ENCODE peak calls at places on chromosomes 3 and 15, in nine cellular contexts. S is AG09309, G is psoas muscle, Q is PC-9, I is tibial artery, E is neural progenitor cell, M is fibroblast of villous mesenchyme, D is AG04449, Z is mammary epithelial cell. V is an unnamed sample.

GRCh38 chr3:114848643-114849350 is 298.3 kb downstream of the ZBTB20 start:
- DNase-seq in Z (no peak), D (no peak), E (no peak), M (no peak), G (no peak), Q (no peak), S (no peak), I (no peak), V (no peak)

GRCh38 chr15:96514607-96515285 is 184.2 kb downstream of the NR2F2 start:
- DNase-seq in E (no peak), S (no peak), Q (no peak), D (no peak), M (no peak), G (no peak), Z (no peak), I (no peak), V (no peak)

GRCh38 chr3:49940667-49941249 is 808 bp downstream of the RBM6 start:
- DNase-seq in D (no peak), Q (no peak), M (peak), I (no peak), E (no peak), S (no peak), G (no peak), Z (no peak), V (no peak)

GRCh38 chr15:101808201-101808600 is 3.8 kb upstream of the OR4F15 start:
- DNase-seq in S (peak), G (no peak), D (no peak), I (no peak), E (no peak), Q (no peak), Z (peak), M (no peak), V (peak)

GRCh38 chr3:8972614-8973013 is 9.3 kb upstream of the RAD18 start:
- DNase-seq in E (no peak), Z (peak), S (no peak), G (no peak), Q (no peak), M (peak), I (no peak), D (no peak), V (peak)

GRCh38 chr15:27527490-27528067 is 556.6 kb downstream of the GABRG3 start:
- DNase-seq in D (no peak), Z (no peak), S (no peak), Q (no peak), M (no peak), E (peak), G (no peak), I (no peak), V (no peak)

GRCh38 chr15:91021516-91022074 is 799 bp downstream of the VPS33B start:
- DNase-seq in G (no peak), Z (peak), S (no peak), E (no peak), D (peak), M (no peak), I (no peak), Q (no peak), V (peak)

GRCh38 chr3:130900959-130901358 is 7.1 kb downstream of the ATP2C1 start:
- DNase-seq in I (no peak), Q (no peak), G (no peak), D (no peak), E (no peak), S (no peak), M (no peak), Z (no peak), V (no peak)

GRCh38 chr3:52522651-52523251 is 10.9 kb downstream of the NT5DC2 start:
- DNase-seq in I (no peak), Q (no peak), S (no peak), E (no peak), M (no peak), Z (no peak), G (peak), D (no peak), V (no peak)

GRCh38 chr15:45179221-45179985 is 8.4 kb downstream of the SHF start:
- DNase-seq in Q (no peak), E (peak), G (no peak), S (no peak), D (no peak), M (peak), I (no peak), Z (peak), V (no peak)

GRCh38 chr3:150303776-150304175 is 104.3 kb upstream of the TSC22D2 start:
- DNase-seq in D (no peak), Z (no peak), G (no peak), M (no peak), S (no peak), E (peak), I (no peak), Q (no peak), V (no peak)
- TF ChIP-seq CTCF in D (no peak), Z (peak), G (no peak), M (no peak), S (peak), E (peak), I (no peak), Q (peak), V (peak)

DNA sequence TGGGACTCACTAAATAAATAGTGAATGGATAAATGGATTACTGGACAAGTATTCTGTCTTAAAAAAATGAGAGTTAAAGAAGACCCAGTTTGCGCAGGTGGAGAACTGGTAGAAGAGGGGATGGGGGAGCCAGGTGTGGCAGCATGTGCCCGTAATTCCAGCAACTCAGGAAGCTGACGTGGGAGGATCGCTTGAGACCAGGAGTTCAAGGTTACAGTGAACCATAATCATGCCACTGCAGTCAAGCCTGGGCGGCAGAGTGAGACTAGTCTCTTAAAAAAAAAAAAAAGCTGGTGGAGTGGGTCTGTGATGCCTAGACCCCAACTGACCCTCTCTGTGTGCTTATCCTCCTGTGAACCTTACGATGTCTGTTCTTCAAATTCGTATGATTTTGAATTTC is 173.7 kb upstream of the KBTBD8 start:
- DNase-seq in Q (no peak), D (no peak), M (no peak), S (no peak), G (no peak), I (no peak), Z (no peak), E (no peak), V (no peak)
- H3K4me3 ChIP-seq in Q (no peak), D (no peak), M (no peak), S (no peak), G (no peak), I (no peak), Z (no peak), E (no peak), V (no peak)

GRCh38 chr3:69967156-69967555 is 32.4 kb upstream of the SAMMSON start:
- DNase-seq in M (no peak), Q (no peak), I (no peak), S (no peak), G (no peak), Z (no peak), E (no peak), D (no peak), V (no peak)

GRCh38 chr3:69976021-69976420 is 23.5 kb upstream of the SAMMSON start:
- DNase-seq in Z (no peak), I (no peak), S (no peak), E (no peak), Q (no peak), M (no peak), G (no peak), D (no peak), V (no peak)

GRCh38 chr3:69972672-69973071 is 26.9 kb upstream of the SAMMSON start:
- DNase-seq in D (no peak), M (no peak), E (no peak), I (no peak), S (no peak), Q (no peak), Z (no peak), G (no peak), V (no peak)

DNA sequence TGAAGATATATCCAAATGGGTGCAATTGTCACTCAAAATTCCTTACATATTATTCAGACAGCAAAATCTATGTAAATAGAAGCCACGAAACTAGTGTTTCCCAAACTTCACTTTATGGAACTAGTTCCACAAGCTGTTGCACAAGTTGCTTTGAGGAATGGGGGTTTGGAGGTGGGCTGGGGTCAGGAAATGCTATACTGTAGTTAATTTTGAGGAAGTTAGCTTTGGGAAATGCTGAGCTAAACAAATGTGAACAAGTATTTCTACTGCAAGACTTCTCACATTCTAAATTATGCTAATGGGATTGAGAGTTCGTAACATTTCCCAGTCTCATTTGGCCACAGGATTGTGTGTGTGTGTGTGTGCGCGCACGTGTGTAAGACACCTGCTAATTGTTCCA is 28.7 kb upstream of the SAMMSON start:
- DNase-seq in S (no peak), I (no peak), D (no peak), E (no peak), G (no peak), M (no peak), Z (no peak), Q (no peak), V (no peak)
- TF ChIP-seq CTCF in S (no peak), I (no peak), D (no peak), E (no peak), G (no peak), M (no peak), Z (no peak), Q (no peak), V (no peak)

GRCh38 chr15:70494861-70495571 is 268.3 kb downstream of the UACA start:
- DNase-seq in G (no peak), I (no peak), M (peak), E (peak), Q (peak), Z (peak), D (peak), S (peak), V (peak)
- H3K4me3 ChIP-seq in G (no peak), I (no peak), M (no peak), E (no peak), Q (peak), Z (no peak), D (no peak), S (no peak), V (no peak)

GRCh38 chr15:94580186-94580585 is 348.8 kb downstream of the MCTP2 start:
- DNase-seq in I (no peak), M (no peak), S (no peak), Q (no peak), D (no peak), G (no peak), E (no peak), Z (no peak), V (no peak)

GRCh38 chr15:94584833-94585244 is 353.5 kb downstream of the MCTP2 start:
- DNase-seq in S (no peak), M (no peak), Q (no peak), D (no peak), G (no peak), Z (peak), E (no peak), I (no peak), V (no peak)

GRCh38 chr15:94586099-94586498 is 354.7 kb downstream of the MCTP2 start:
- DNase-seq in I (no peak), G (no peak), E (no peak), Q (no peak), D (no peak), M (no peak), Z (no peak), S (no peak), V (no peak)

GRCh38 chr15:94579261-94579660 is 347.9 kb downstream of the MCTP2 start:
- DNase-seq in Z (no peak), E (no peak), D (no peak), S (no peak), M (no peak), I (no peak), Q (no peak), G (no peak), V (no peak)

DNA sequence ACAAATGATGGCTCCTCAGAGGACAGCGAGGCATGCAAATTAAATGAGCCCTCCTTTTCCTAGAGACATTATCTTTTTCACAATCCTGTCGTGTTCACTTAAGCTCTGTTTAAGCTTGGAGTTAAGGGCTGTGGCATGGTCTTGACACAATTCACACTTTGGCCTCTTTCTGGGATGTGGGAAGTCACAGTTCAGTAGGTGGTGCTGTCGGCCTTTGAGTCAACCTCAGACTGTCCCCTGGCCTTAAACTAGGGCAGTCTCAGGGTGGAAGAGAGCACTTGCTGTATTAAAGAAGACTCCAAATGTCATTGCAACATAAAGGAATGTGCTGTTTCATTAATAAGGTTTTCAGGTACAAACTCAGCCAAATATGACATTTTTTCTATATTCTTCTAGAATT is 351.0 kb downstream of the MCTP2 start:
- DNase-seq in D (no peak), S (no peak), G (no peak), Z (peak), Q (no peak), I (no peak), M (peak), E (peak), V (no peak)
- TF ChIP-seq CTCF in D (no peak), S (no peak), G (no peak), Z (peak), Q (peak), I (peak), M (no peak), E (peak), V (no peak)

DNA sequence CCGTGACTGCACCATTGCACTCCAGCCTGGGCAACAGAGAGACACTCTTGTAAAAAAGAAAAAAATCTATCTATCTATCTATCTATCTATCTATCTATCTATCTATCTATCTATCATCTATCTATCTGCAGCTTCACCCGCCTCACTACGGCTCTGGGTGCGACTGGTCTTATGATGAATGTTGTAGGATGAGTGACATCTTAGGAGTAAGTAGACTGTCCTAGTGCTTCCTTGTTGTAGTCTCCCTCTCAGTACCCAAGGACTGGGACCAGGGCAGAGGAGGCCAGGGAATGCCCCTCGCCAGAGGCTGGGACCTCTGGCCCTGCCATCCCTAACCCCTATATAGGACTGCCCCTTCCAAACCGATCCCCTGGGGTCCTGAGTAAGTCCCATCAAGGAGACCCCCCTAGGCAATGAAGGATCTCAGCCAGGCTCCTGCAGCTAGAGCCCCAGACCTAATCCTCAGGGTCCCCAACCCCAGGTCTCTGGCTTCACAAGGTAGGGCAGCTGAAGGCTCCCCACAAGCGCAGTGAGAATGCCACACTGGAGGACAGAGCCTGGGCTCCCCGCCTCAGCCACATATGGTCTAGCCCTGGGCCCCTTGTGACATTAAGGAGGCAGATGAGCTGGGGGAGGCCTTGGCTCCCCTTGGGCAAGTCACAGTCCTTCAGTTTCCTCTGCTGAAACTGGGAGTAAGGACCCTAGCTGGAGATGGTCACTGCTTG is 880 bp upstream of the SEC13 start:
- DNase-seq in Q (no peak), M (no peak), S (no peak), I (no peak), Z (no peak), D (no peak), G (no peak), E (no peak), V (no peak)
- H3K4me3 ChIP-seq in Q (no peak), M (no peak), S (no peak), I (peak), Z (no peak), D (no peak), G (peak), E (peak), V (no peak)

DNA sequence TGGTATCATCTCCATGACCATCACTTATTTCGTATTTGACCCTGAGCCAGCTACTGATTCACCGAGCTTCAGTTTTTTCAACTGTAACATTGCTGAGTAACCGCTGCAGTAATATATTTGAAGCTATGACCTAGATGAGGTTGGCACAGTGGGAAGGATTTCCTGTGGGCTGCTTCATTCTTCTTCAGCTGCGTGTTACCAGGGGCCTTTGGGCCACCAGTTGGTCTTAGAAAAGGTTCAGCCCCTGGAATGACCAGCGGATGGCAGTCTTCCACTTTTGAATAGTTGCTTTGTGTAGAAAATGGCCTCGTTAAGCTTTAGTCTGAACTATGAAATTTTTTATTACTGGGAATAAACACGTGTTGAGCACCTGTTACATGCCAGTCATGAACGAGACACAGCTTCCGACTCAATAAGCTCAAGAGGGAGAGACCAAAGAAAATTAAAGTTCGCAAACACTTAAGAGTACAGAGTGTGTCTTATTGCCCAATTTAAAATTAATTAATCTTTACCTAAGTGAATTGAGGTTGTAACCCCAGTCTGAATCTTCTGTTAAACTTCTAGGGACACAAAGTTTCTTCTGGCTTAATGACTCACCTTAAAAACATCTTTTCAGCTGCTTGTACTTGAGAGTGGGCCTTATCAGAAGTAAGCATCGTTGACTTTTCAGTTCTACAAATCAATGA is 57.6 kb upstream of the NR2E3 start:
- DNase-seq in E (peak), D (peak), Z (peak), G (peak), Q (no peak), S (peak), I (no peak), M (peak), V (peak)
- TF ChIP-seq CTCF in E (peak), D (peak), Z (peak), G (peak), Q (no peak), S (peak), I (peak), M (peak), V (peak)

DNA sequence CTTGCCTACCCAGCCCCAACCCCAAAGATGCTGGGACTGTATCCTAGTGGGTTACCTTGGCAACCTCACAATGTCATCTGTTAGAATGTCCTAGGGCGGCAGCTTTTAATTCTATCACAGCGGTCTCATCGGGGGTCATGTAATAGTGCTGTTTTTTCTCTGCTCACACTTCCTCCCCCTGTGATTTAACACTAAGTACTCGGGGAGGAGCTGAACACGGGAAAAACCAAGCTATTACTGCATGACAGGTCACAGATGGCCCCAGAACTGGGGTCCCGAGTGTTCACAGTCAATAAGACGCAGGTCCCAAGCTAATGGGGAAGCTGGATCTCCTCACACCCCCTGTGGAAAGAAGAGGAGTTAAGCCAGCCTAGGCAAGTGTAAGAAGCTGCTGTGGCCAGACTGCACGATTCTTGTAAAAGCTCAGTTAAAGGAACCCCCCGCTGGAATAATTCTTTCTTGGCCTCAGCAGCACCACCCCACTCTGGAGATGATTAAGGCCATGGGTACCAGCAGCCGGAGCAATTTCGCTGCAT is 2.5 kb upstream of the RFTN1 start:
- DNase-seq in M (no peak), D (no peak), E (no peak), G (no peak), Z (no peak), I (no peak), S (no peak), Q (no peak), V (no peak)
- H3K4me3 ChIP-seq in M (no peak), D (no peak), E (no peak), G (peak), Z (no peak), I (no peak), S (no peak), Q (no peak), V (no peak)

GRCh38 chr3:186589115-186589514 is 18.6 kb downstream of the DNAJB11 start:
- DNase-seq in S (no peak), E (peak), G (no peak), M (peak), Z (peak), Q (peak), D (no peak), I (no peak), V (peak)
- TF ChIP-seq CTCF in S (no peak), E (peak), G (no peak), M (peak), Z (peak), Q (peak), D (peak), I (no peak), V (peak)